ENCODE peak calls at places on chromosomes 13 and 19, in five cellular contexts. U, L, J, Z and I are unnamed samples.

GRCh38 chr19:48244289-48244688 is 11.4 kb downstream of the CARD8 start:
- DNase-seq in U (peak; percentile 37), L (no peak), J (no peak), Z (no peak), I (no peak)

GRCh38 chr19:53552001-53552721 is 14.2 kb downstream of the ZNF331 start:
- DNase-seq in U (no peak), L (no peak), J (no peak), Z (no peak), I (no peak)

GRCh38 chr13:27641711-27642502 is 20.2 kb downstream of the POLR1D start:
- DNase-seq in U (no peak), L (no peak), J (no peak), Z (no peak), I (no peak)

GRCh38 chr13:101150998-101151397 is 265.3 kb downstream of the NALCN start:
- DNase-seq in U (no peak), L (no peak), J (no peak), Z (no peak), I (no peak)

GRCh38 chr13:40503026-40503425 is 163.4 kb downstream of the FOXO1 start:
- DNase-seq in U (no peak), L (no peak), J (no peak), Z (no peak), I (no peak)

GRCh38 chr19:20247016-20247683 is 80.1 kb downstream of the ZNF486 start:
- DNase-seq in U (peak; percentile 10), L (no peak), J (no peak), Z (no peak), I (no peak)

GRCh38 chr13:34462843-34463242 is 479.2 kb upstream of the NBEA start:
- DNase-seq in U (no peak), L (no peak), J (no peak), Z (no peak), I (no peak)

GRCh38 chr19:42143341-42144234 is 11.3 kb upstream of the POU2F2 start:
- DNase-seq in U (no peak), L (no peak), J (no peak), Z (no peak), I (no peak)

GRCh38 chr19:16210168-16210567 is 12.5 kb downstream of the AP1M1 start:
- DNase-seq in U (no peak), L (no peak), J (no peak), Z (peak; percentile 55), I (no peak)

GRCh38 chr19:932647-933552 is 7.1 kb downstream of the ARID3A start:
- DNase-seq in U (peak; percentile 26), L (no peak), J (no peak), Z (no peak), I (no peak)

GRCh38 chr13:79451500-79451962 is 29.4 kb upstream of the NDFIP2 start:
- DNase-seq in U (peak; percentile 76), L (no peak), J (no peak), Z (no peak), I (peak; percentile 43)